ENCODE peak calls at places on chromosomes 11 and 22, in six cellular contexts. Y, S, K, N, P and G are unnamed samples.
A peak's percentile ranks its signal among the peaks of the same experiment; 100 is the strongest.

GRCh38 chr11:16741473-16741872 is 3.0 kb downstream of the C11orf58 start:
- DNase-seq in S (no peak), N (no peak), P (no peak), Y (no peak), K (no peak), G (no peak)

GRCh38 chr11:22666700-22667439 is 459 bp downstream of the GAS2 start:
- DNase-seq in P (no peak), Y (peak; percentile 2), S (peak; percentile 53), K (no peak), N (no peak), G (no peak)

GRCh38 chr11:61406991-61407728 is 14.8 kb downstream of the TMEM216 start:
- DNase-seq in Y (no peak), N (no peak), S (no peak), P (no peak), K (no peak), G (no peak)

GRCh38 chr22:36770946-36771340 is 5.0 kb downstream of the IFT27 start:
- DNase-seq in S (no peak), K (no peak), N (no peak), P (no peak), Y (no peak), G (no peak)

GRCh38 chr22:47550524-47551437 is 788.3 kb downstream of the TBC1D22A start:
- DNase-seq in N (no peak), S (no peak), Y (no peak), P (no peak), K (no peak), G (no peak)

GRCh38 chr11:120513436-120514315 is 2.1 kb downstream of the GRIK4 start:
- DNase-seq in K (no peak), N (no peak), S (no peak), Y (no peak), P (no peak), G (no peak)

GRCh38 chr22:42639541-42640241 is 710 bp downstream of the ATP5MGL start:
- DNase-seq in K (no peak), Y (no peak), P (no peak), N (no peak), S (no peak), G (no peak)

GRCh38 chr11:1532606-1533341 is 39.3 kb downstream of the DUSP8 start:
- DNase-seq in Y (no peak), N (no peak), K (no peak), S (no peak), P (no peak), G (no peak)

GRCh38 chr11:13277719-13278619 is at the start of gene BMAL1:
- DNase-seq in Y (no peak), K (peak; percentile 28), S (no peak), N (no peak), P (no peak), G (peak; percentile 26)

GRCh38 chr11:76640540-76640939 is 30.0 kb downstream of the LRRC32 start:
- DNase-seq in N (no peak), K (no peak), Y (no peak), S (no peak), P (no peak), G (no peak)

GRCh38 chr11:76639621-76640020 is 30.9 kb downstream of the LRRC32 start:
- DNase-seq in P (no peak), K (no peak), Y (no peak), N (no peak), S (no peak), G (no peak)

GRCh38 chr11:76636826-76637460 is 33.6 kb downstream of the LRRC32 start:
- DNase-seq in Y (no peak), P (no peak), S (no peak), K (no peak), N (no peak), G (no peak)

GRCh38 chr11:76637491-76638266 is 32.9 kb downstream of the LRRC32 start:
- DNase-seq in P (peak; percentile 67), N (no peak), Y (peak; percentile 62), K (no peak), S (no peak), G (peak; percentile 41)

GRCh38 chr11:76638267-76639197 is 32.0 kb downstream of the LRRC32 start:
- DNase-seq in N (no peak), Y (no peak), K (no peak), S (no peak), P (no peak), G (no peak)
- TF ChIP-seq MYC in N (no peak), Y (no peak), K (no peak), S (no peak), P (no peak), G (no peak)

GRCh38 chr11:128597209-128597608 is 9.9 kb upstream of the ETS1 start:
- DNase-seq in P (no peak), N (no peak), K (no peak), S (no peak), Y (no peak), G (no peak)
- TF ChIP-seq POLR2A in P (no peak), N (no peak), K (no peak), S (no peak), Y (no peak), G (no peak)

GRCh38 chr11:20160425-20161229 is at the start of gene DBX1:
- DNase-seq in P (no peak), Y (no peak), S (no peak), K (no peak), N (no peak), G (no peak)

GRCh38 chr11:20158597-20159257 is 1.5 kb downstream of the DBX1 start:
- DNase-seq in S (peak; percentile 6), P (no peak), Y (peak; percentile 60), K (no peak), N (peak; percentile 49), G (peak; percentile 8)

GRCh38 chr11:20157768-20158167 is 2.5 kb downstream of the DBX1 start:
- DNase-seq in Y (no peak), N (no peak), P (no peak), K (no peak), S (no peak), G (no peak)

GRCh38 chr11:20161230-20161918 is 1.1 kb upstream of the DBX1 start:
- DNase-seq in K (no peak), S (no peak), P (no peak), N (no peak), Y (no peak), G (no peak)

DNA sequence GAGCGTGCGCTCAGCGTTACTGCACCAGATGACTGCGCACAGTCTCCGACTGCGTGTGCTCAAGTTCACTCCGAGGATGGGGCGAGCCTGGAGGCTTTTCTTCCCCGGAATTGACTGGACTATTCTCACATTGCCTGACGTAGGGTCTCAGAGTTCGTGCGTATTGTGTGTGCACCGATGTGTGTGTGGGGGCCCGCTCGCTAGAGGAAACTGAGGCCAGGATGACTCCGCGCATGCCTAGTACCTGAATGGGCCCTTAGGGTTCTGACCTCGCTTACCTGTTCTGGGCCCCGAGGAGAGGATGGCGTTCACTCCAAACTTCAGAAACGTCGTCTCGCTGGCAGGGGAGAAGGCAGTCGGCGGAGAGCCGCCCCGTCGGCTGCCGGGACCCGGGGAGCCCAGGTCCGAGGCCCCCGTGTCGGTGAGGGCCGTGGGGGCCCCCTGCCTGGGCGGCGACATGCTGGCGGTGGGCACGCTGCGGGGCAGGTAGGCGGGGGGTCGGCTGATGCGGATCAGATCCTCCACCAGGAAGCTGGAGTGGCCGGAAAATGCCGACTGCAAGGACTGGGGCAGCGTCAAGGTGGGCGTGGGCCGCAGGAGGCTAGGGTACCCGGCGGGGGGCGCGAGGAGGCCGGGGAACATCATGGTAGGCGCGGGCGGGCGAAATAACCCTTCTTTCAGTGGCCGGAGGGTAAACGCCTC is 444 bp downstream of the DBX1 start:
- DNase-seq in P (no peak), K (no peak), S (no peak), Y (no peak), N (no peak), G (no peak)
- TF ChIP-seq MYC in P (no peak), K (no peak), S (no peak), Y (no peak), N (no peak), G (no peak)

DNA sequence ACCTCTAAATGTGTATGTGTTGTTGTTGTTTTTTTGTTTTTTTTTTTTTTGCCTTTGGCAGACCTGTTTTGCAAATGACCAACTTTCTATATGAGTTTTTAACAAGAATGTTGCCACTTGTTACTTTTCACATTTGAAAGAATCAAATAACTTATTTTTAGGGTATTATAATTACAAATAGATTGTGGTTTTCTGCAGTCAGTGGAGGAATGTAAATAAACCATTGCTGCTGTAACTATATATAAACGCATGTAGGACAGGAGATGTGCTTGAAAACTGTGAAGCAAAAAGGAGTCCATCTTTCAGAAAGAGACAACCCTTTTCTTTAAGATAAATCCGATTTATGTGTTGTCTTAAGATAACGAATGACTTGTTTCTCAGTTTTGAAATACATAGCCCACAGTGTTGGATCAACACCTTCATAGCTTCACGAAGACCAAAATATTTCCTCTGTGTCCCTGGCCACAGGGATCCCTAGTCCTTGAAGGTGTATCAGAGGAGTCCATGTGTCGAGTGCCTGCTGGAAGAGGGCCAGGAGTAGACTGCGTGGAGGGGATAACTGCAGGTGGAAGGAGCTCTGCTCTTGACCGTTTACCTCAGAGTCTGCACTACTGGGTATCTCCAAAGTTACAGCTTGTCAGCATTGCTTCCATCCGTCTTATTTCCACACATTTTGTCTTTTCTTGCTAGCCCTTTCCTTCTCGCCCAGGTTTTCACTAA is 24.7 kb downstream of the TNRC6B start:
- DNase-seq in S (no peak), N (peak; percentile 57), Y (no peak), K (no peak), P (no peak), G (no peak)
- TF ChIP-seq POLR2A in S (no peak), N (no peak), Y (no peak), K (no peak), P (no peak), G (no peak)

GRCh38 chr11:26909429-26910009 is 84.4 kb upstream of the FIBIN start:
- DNase-seq in K (no peak), S (no peak), P (no peak), Y (no peak), N (no peak), G (no peak)

GRCh38 chr11:26901162-26901561 is 92.8 kb upstream of the FIBIN start:
- DNase-seq in S (no peak), K (no peak), Y (no peak), N (no peak), P (no peak), G (no peak)

GRCh38 chr11:26904801-26905200 is 89.1 kb upstream of the FIBIN start:
- DNase-seq in Y (no peak), K (no peak), N (no peak), P (no peak), S (no peak), G (no peak)

GRCh38 chr11:26904114-26904513 is 89.8 kb upstream of the FIBIN start:
- DNase-seq in P (no peak), S (no peak), N (no peak), K (no peak), Y (no peak), G (no peak)

DNA sequence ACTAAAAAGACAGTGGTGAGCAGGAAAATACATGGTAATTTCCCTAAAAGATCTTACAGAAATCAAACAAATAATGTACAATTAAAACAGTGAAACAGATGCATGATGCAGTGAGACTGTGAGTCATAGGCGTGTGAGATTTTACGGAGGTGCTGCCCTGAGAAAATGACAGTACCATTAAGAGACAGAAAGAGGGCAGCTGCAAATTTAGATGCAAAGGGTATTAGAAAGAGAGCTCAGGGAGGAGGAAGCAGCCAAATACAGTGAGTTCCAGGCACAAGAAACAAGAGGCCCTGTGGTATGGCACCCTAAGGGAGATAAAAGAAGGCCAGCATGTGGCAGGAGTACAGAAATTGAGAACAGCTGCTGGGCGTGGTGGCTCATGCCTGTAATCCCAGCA is 88.5 kb upstream of the FIBIN start:
- DNase-seq in Y (no peak), N (no peak), S (no peak), K (no peak), P (no peak), G (no peak)
- TF ChIP-seq MYC in Y (no peak), N (no peak), S (no peak), K (no peak), P (no peak), G (no peak)

GRCh38 chr22:50185384-50186087 is at the start of gene TRABD:
- DNase-seq in P (no peak), Y (peak; percentile 84), S (peak; percentile 72), N (peak; percentile 91), K (peak; percentile 48), G (peak; percentile 90)
- TF ChIP-seq POLR2A in P (peak; percentile 78), Y (no peak), S (peak; percentile 49), N (no peak), K (peak; percentile 58), G (no peak)